ENCODE peak calls at places on chromosome 10, in seven cellular contexts. O is sigmoid colon, C is esophagus muscularis mucosa, R is GM12892, Y is HCT116, Q is endothelial cell of umbilical vein, G is stomach. P is an unnamed sample.

GRCh38 chr10:107649249-107649648 is 484.7 kb upstream of the SORCS1 start:
- DNase-seq in O (no peak), C (no peak), R (no peak), Y (no peak), Q (no peak), G (no peak), P (no peak)

GRCh38 chr10:3485287-3485686 is 299.7 kb downstream of the KLF6 start:
- DNase-seq in O (no peak), C (no peak), R (no peak), Y (no peak), Q (no peak), G (no peak), P (no peak)

GRCh38 chr10:5948999-5949759 is 28.2 kb downstream of the IL15RA start:
- DNase-seq in O (peak; percentile 81), C (no peak), R (no peak), Y (peak; percentile 32), Q (peak; percentile 82), G (peak; percentile 77), P (no peak)

GRCh38 chr10:29946614-29946952 is 112.8 kb downstream of the JCAD start:
- DNase-seq in O (no peak), C (no peak), R (no peak), Y (no peak), Q (no peak), G (no peak), P (no peak)

GRCh38 chr10:32139223-32140073 is 83.2 kb upstream of the KIF5B start:
- DNase-seq in O (peak; percentile 89), C (peak; percentile 93), R (no peak), Y (peak; percentile 89), Q (peak; percentile 94), G (peak; percentile 68), P (peak; percentile 88)

GRCh38 chr10:43409385-43410109 is 561 bp upstream of the HNRNPF start:
- DNase-seq in O (peak; percentile 73), C (no peak), R (no peak), Y (no peak), Q (peak; percentile 28), G (peak; percentile 53), P (no peak)

GRCh38 chr10:132588301-132589013 is 50.9 kb downstream of the INPP5A start:
- DNase-seq in O (peak; percentile 78), C (no peak), R (no peak), Y (no peak), Q (peak; percentile 92), G (no peak), P (no peak)

GRCh38 chr10:27663611-27664010 is 82.0 kb downstream of the MKX start:
- DNase-seq in O (no peak), C (no peak), R (no peak), Y (no peak), Q (no peak), G (no peak), P (no peak)

GRCh38 chr10:3265081-3265480 is 92.5 kb upstream of the PITRM1 start:
- DNase-seq in O (peak; percentile 37), C (no peak), R (no peak), Y (no peak), Q (peak; percentile 26), G (no peak), P (no peak)

GRCh38 chr10:70378122-70378521 is 4.3 kb downstream of the LRRC20 start:
- DNase-seq in O (peak; percentile 81), C (no peak), R (no peak), Y (peak; percentile 88), Q (peak; percentile 59), G (no peak), P (no peak)

GRCh38 chr10:80502621-80503583 is 34.8 kb upstream of the SH2D4B start:
- DNase-seq in O (no peak), C (no peak), R (no peak), Y (no peak), Q (no peak), G (peak; percentile 13), P (no peak)

GRCh38 chr10:10824611-10825148 is 193.0 kb upstream of the CELF2 start:
- DNase-seq in O (peak; percentile 83), C (no peak), R (no peak), Y (no peak), Q (peak; percentile 94), G (no peak), P (no peak)

GRCh38 chr10:24350111-24350921 is 141.4 kb downstream of the KIAA1217 start:
- DNase-seq in O (no peak), C (no peak), R (no peak), Y (no peak), Q (no peak), G (no peak), P (no peak)

GRCh38 chr10:80924063-80924952 is 386.6 kb downstream of the SH2D4B start:
- DNase-seq in O (no peak), C (no peak), R (no peak), Y (peak; percentile 21), Q (peak; percentile 56), G (peak; percentile 41), P (no peak)

GRCh38 chr10:98314577-98315284 is 46.7 kb upstream of the LOXL4 start:
- DNase-seq in O (no peak), C (no peak), R (no peak), Y (no peak), Q (no peak), G (peak; percentile 43), P (peak; percentile 89)

GRCh38 chr10:55813451-55814170 is 547.4 kb downstream of the ZWINT start:
- DNase-seq in O (no peak), C (no peak), R (no peak), Y (no peak), Q (no peak), G (no peak), P (no peak)

GRCh38 chr10:86851329-86852207 is 95.1 kb downstream of the BMPR1A start:
- DNase-seq in O (no peak), C (no peak), R (no peak), Y (no peak), Q (no peak), G (no peak), P (no peak)

GRCh38 chr10:24008164-24009066 is 200.5 kb upstream of the KIAA1217 start:
- DNase-seq in O (no peak), C (no peak), R (no peak), Y (no peak), Q (no peak), G (no peak), P (no peak)

GRCh38 chr10:112565434-112566053 is 118.5 kb downstream of the VTI1A start:
- DNase-seq in O (no peak), C (no peak), R (no peak), Y (peak; percentile 67), Q (peak; percentile 87), G (peak; percentile 30), P (no peak)

GRCh38 chr10:74033724-74034123 is 35.8 kb downstream of the VCL start:
- DNase-seq in O (no peak), C (no peak), R (no peak), Y (no peak), Q (no peak), G (no peak), P (no peak)

GRCh38 chr10:74034301-74034700 is 36.4 kb downstream of the VCL start:
- DNase-seq in O (no peak), C (no peak), R (no peak), Y (no peak), Q (no peak), G (no peak), P (no peak)

GRCh38 chr10:74029943-74030342 is 32.0 kb downstream of the VCL start:
- DNase-seq in O (no peak), C (no peak), R (no peak), Y (no peak), Q (no peak), G (no peak), P (no peak)

GRCh38 chr10:74035324-74035723 is 37.4 kb downstream of the VCL start:
- DNase-seq in O (no peak), C (no peak), R (no peak), Y (no peak), Q (peak; percentile 51), G (no peak), P (no peak)

GRCh38 chr10:74032900-74033655 is 35.2 kb downstream of the VCL start:
- DNase-seq in O (no peak), C (no peak), R (no peak), Y (no peak), Q (no peak), G (no peak), P (no peak)
- TF ChIP-seq POLR2AphosphoS5 in O (no peak), C (no peak), R (no peak), Y (no peak), Q (no peak), G (no peak), P (no peak)

DNA sequence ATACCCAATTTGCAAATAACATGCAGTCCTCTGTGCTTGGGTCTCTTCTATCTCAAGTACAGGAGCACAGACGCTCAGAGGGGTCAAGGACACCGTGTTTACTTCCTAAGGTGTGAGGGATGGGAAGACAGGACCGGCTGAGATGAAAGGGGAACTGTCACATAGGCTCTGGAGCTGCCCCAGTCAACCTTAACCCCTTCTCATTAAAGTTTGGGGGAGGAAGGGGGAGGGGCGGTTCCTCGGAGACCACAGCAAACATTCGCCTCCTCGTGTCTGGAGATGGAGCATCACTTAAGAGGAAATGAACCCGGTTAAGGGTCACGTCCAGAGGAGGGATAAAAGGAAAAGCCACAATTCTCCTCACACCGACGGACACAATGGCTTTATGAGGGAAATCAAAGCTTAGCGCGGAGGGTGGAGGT is 1.1 kb downstream of the SH3PXD2A start:
- DNase-seq in O (no peak), C (no peak), R (no peak), Y (no peak), Q (no peak), G (no peak), P (no peak)
- TF ChIP-seq POLR2AphosphoS5 in O (no peak), C (no peak), R (no peak), Y (no peak), Q (no peak), G (no peak), P (no peak)

GRCh38 chr10:8633909-8634308 is 579.4 kb downstream of the GATA3 start:
- DNase-seq in O (no peak), C (no peak), R (no peak), Y (no peak), Q (no peak), G (no peak), P (no peak)

DNA sequence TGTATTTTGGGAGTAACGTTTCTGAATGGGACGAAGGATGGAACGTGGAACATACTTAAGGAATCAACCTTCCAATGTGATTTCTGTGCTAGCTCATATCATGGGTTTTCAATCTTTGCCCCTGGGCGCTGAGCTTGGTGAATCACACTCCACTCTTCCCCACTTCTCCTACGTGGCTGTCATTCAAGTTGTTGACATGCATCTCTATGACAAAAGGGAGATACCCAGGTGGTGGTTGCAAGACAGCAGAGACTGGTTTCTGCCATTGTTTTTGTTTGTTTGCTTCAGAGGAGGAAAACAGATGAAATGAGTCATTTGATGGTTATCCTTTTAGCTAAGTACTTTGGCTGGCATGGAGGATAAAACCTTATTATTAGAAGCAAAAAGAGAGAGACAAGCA is 573.9 kb downstream of the GATA3 start:
- DNase-seq in O (no peak), C (no peak), R (no peak), Y (no peak), Q (no peak), G (no peak), P (peak; percentile 64)
- TF ChIP-seq POLR2AphosphoS5 in O (no peak), C (no peak), R (no peak), Y (no peak), Q (no peak), G (no peak), P (no peak)

GRCh38 chr10:101438881-101439391 is 85.0 kb downstream of the BTRC start:
- DNase-seq in O (no peak), C (no peak), R (no peak), Y (no peak), Q (no peak), G (no peak), P (no peak)
- TF ChIP-seq POLR2AphosphoS5 in O (no peak), C (no peak), R (no peak), Y (no peak), Q (no peak), G (no peak), P (no peak)

P was measured in suprapubic skin.